ENCODE peak calls at places on chromosomes 6 and 20, in six cellular contexts. S is HEK293T, B is K562, X is GM12878, Y is IMR-90, E is HepG2. T is an unnamed sample.

GRCh38 chr6:154683756-154684523 is 49.3 kb upstream of the SCAF8 start:
- DNase-seq in S (no peak), B (no peak), X (peak), Y (peak), E (no peak), T (no peak)

GRCh38 chr6:28139860-28140500 is 1.7 kb upstream of the ZKSCAN8 start:
- DNase-seq in S (no peak), B (no peak), X (no peak), Y (no peak), E (no peak), T (no peak)

GRCh38 chr6:11632795-11633511 is 95.4 kb downstream of the TMEM170B start:
- DNase-seq in S (no peak), B (no peak), X (no peak), Y (peak), E (no peak), T (no peak)

GRCh38 chr6:152299336-152299735 is 337.8 kb downstream of the SYNE1 start:
- DNase-seq in S (no peak), B (no peak), X (no peak), Y (no peak), E (no peak), T (no peak)

GRCh38 chr20:44644384-44645131 is 6.9 kb downstream of the ADA start:
- DNase-seq in S (no peak), B (no peak), X (peak), Y (no peak), E (no peak), T (no peak)

GRCh38 chr6:33622456-33623431 is 1.6 kb downstream of the ITPR3 start:
- DNase-seq in S (no peak), B (peak), X (peak), Y (no peak), E (no peak), T (no peak)

GRCh38 chr6:136192917-136193316 is 57.2 kb downstream of the MTFR2 start:
- DNase-seq in S (no peak), B (no peak), X (no peak), Y (peak), E (no peak), T (no peak)

GRCh38 chr20:33306807-33307206 is 23.8 kb downstream of the BPIFB1 start:
- DNase-seq in S (no peak), B (no peak), X (no peak), Y (no peak), E (no peak), T (no peak)

GRCh38 chr6:12751694-12752304 is 35.2 kb downstream of the PHACTR1 start:
- DNase-seq in S (peak), B (peak), X (no peak), Y (peak), E (peak), T (peak)

GRCh38 chr6:167306401-167306998 is 15.4 kb downstream of the UNC93A start:
- DNase-seq in S (no peak), B (no peak), X (no peak), Y (no peak), E (peak), T (peak)
- TF ChIP-seq BHLHE40 in S (no peak), B (no peak), X (no peak), Y (no peak), E (no peak), T (no peak)

GRCh38 chr6:157999100-158000051 is 17.7 kb downstream of the SYNJ2 start:
- DNase-seq in S (no peak), B (no peak), X (no peak), Y (no peak), E (no peak), T (no peak)
- TF ChIP-seq BHLHE40 in S (no peak), B (no peak), X (no peak), Y (no peak), E (no peak), T (no peak)

GRCh38 chr20:60459212-60459611 is 501.0 kb downstream of the CDH26 start:
- DNase-seq in S (no peak), B (no peak), X (no peak), Y (no peak), E (no peak), T (no peak)

GRCh38 chr20:60453847-60454246 is 495.6 kb downstream of the CDH26 start:
- DNase-seq in S (peak), B (peak), X (no peak), Y (no peak), E (no peak), T (no peak)

GRCh38 chr20:60453388-60453787 is 495.2 kb downstream of the CDH26 start:
- DNase-seq in S (no peak), B (no peak), X (no peak), Y (no peak), E (no peak), T (no peak)

GRCh38 chr20:60454491-60454890 is 496.3 kb downstream of the CDH26 start:
- DNase-seq in S (no peak), B (no peak), X (no peak), Y (no peak), E (no peak), T (no peak)

GRCh38 chr20:60455272-60455671 is 497.0 kb downstream of the CDH26 start:
- DNase-seq in S (no peak), B (no peak), X (no peak), Y (no peak), E (no peak), T (no peak)
- TF ChIP-seq BHLHE40 in S (no peak), B (no peak), X (no peak), Y (no peak), E (no peak), T (no peak)

DNA sequence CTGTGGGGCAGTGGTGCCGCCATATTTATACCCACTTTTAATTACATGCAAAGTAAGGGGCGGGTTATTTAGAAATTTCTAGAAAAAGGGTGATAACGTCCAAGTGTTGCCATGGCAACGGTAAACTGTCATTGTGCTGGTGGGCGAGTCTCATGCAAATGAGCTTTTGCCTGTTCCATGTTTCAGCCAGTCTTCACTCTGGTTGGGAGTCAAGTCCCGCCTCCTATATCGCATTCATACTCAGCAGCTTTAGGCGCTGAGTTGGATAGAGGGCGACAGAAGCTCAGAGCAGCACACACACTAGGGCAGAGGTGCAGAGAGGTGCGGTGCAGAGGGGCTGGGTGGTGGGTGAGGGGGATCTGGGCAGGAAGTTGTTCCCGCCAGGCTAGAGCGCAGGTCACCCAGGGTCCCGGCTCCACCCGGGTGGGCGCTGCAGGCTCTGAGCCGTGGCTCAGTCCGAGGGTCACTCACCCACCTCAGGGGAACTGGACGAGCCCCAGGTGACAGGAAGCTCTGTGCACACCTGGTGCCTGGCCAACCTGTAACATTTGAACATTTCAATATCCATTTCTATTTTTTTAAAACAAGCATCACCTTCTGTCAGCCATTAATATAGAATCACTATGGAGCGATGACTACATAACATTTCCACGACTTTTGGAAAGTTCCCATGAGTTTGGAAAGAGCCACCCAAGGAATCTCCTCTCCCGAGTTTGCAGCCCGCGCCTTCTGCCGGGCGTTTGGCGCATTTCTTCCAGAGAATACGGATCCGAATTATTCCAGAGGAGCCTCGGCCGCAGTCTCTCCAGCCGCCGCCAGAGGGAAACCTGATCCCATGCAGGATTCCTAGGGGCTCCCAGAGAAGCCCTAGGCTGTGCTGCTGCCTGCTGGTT is 89.1 kb upstream of the PHACTR3 start:
- DNase-seq in S (peak), B (peak), X (no peak), Y (peak), E (peak), T (peak)
- TF ChIP-seq BHLHE40 in S (no peak), B (no peak), X (no peak), Y (no peak), E (no peak), T (no peak)

GRCh38 chr20:1909097-1909496 is 13.9 kb downstream of the SIRPA start:
- DNase-seq in S (no peak), B (no peak), X (no peak), Y (no peak), E (no peak), T (no peak)
- TF ChIP-seq BHLHE40 in S (no peak), B (no peak), X (no peak), Y (no peak), E (no peak), T (no peak)